ENCODE peak calls at places on chromosomes 2 and 18, in eight cellular contexts. One of them, this sample, is unnamed. For H3K4me1, the result is how much of the 10 kb centered on the place peaks cover.

GRCh38 chr2:214077727-214078126 is 333.1 kb upstream of the VWC2L start:
- DNase-seq in adrenal gland: no peak
- DNase-seq in right cardiac atrium: no peak
- DNase-seq in effector memory CD4-positive, alpha-beta T cell: no peak
- DNase-seq in GM23248: peak
- DNase-seq in endodermal cell: no peak
- DNase-seq in esophagus squamous epithelium: no peak
- DNase-seq in esophagus muscularis mucosa: no peak
- DNase-seq in this sample: no peak

GRCh38 chr2:73821227-73821626 is 7.5 kb upstream of the STAMBP start:
- DNase-seq in adrenal gland: no peak
- DNase-seq in right cardiac atrium: no peak
- DNase-seq in effector memory CD4-positive, alpha-beta T cell: no peak
- DNase-seq in GM23248: no peak
- DNase-seq in endodermal cell: no peak
- DNase-seq in esophagus squamous epithelium: no peak
- DNase-seq in esophagus muscularis mucosa: no peak
- DNase-seq in this sample: no peak

GRCh38 chr2:40760071-40760666 is 308.3 kb upstream of the SLC8A1 start:
- DNase-seq in adrenal gland: no peak
- DNase-seq in right cardiac atrium: peak
- DNase-seq in effector memory CD4-positive, alpha-beta T cell: no peak
- DNase-seq in GM23248: peak
- DNase-seq in endodermal cell: peak
- DNase-seq in esophagus squamous epithelium: no peak
- DNase-seq in esophagus muscularis mucosa: no peak
- DNase-seq in this sample: no peak

GRCh38 chr2:69997296-69998184 is 36.1 kb upstream of the ASPRV1 start:
- DNase-seq in adrenal gland: peak
- DNase-seq in right cardiac atrium: no peak
- DNase-seq in effector memory CD4-positive, alpha-beta T cell: no peak
- DNase-seq in GM23248: peak
- DNase-seq in endodermal cell: peak
- DNase-seq in esophagus squamous epithelium: no peak
- DNase-seq in esophagus muscularis mucosa: no peak
- DNase-seq in this sample: no peak

GRCh38 chr18:28189400-28190239 is 12.7 kb upstream of the CDH2 start:
- DNase-seq in adrenal gland: peak
- DNase-seq in right cardiac atrium: no peak
- DNase-seq in effector memory CD4-positive, alpha-beta T cell: no peak
- DNase-seq in GM23248: peak
- DNase-seq in endodermal cell: peak
- DNase-seq in esophagus squamous epithelium: no peak
- DNase-seq in esophagus muscularis mucosa: no peak
- DNase-seq in this sample: no peak

GRCh38 chr18:5958822-5959221 is 63.5 kb upstream of the TMEM200C start:
- DNase-seq in adrenal gland: no peak
- DNase-seq in right cardiac atrium: no peak
- DNase-seq in effector memory CD4-positive, alpha-beta T cell: no peak
- DNase-seq in GM23248: no peak
- DNase-seq in endodermal cell: no peak
- DNase-seq in esophagus squamous epithelium: no peak
- DNase-seq in esophagus muscularis mucosa: no peak
- DNase-seq in this sample: no peak

GRCh38 chr2:159457589-159457988 is 158.8 kb downstream of the BAZ2B start:
- DNase-seq in adrenal gland: no peak
- DNase-seq in right cardiac atrium: no peak
- DNase-seq in effector memory CD4-positive, alpha-beta T cell: no peak
- DNase-seq in GM23248: no peak
- DNase-seq in endodermal cell: no peak
- DNase-seq in esophagus squamous epithelium: no peak
- DNase-seq in esophagus muscularis mucosa: no peak
- DNase-seq in this sample: no peak

GRCh38 chr2:201122276-201122675 is 6.3 kb downstream of the CFLAR start:
- DNase-seq in adrenal gland: no peak
- DNase-seq in right cardiac atrium: no peak
- DNase-seq in effector memory CD4-positive, alpha-beta T cell: no peak
- DNase-seq in GM23248: peak
- DNase-seq in endodermal cell: no peak
- DNase-seq in esophagus squamous epithelium: no peak
- DNase-seq in esophagus muscularis mucosa: no peak
- DNase-seq in this sample: no peak

GRCh38 chr2:69973335-69973735 is 11.9 kb upstream of the ASPRV1 start:
- DNase-seq in adrenal gland: no peak
- DNase-seq in right cardiac atrium: no peak
- DNase-seq in effector memory CD4-positive, alpha-beta T cell: no peak
- DNase-seq in GM23248: peak
- DNase-seq in endodermal cell: no peak
- DNase-seq in esophagus squamous epithelium: no peak
- DNase-seq in esophagus muscularis mucosa: no peak
- DNase-seq in this sample: no peak

GRCh38 chr2:46364797-46365457 is 67.7 kb downstream of the EPAS1 start:
- DNase-seq in adrenal gland: no peak
- DNase-seq in right cardiac atrium: no peak
- DNase-seq in effector memory CD4-positive, alpha-beta T cell: no peak
- DNase-seq in GM23248: peak
- DNase-seq in endodermal cell: peak
- DNase-seq in esophagus squamous epithelium: no peak
- DNase-seq in esophagus muscularis mucosa: no peak
- DNase-seq in this sample: no peak

GRCh38 chr2:88129313-88129959 is 1.6 kb upstream of the FABP1 start:
- DNase-seq in adrenal gland: no peak
- DNase-seq in right cardiac atrium: no peak
- DNase-seq in effector memory CD4-positive, alpha-beta T cell: no peak
- DNase-seq in GM23248: no peak
- DNase-seq in endodermal cell: no peak
- DNase-seq in esophagus squamous epithelium: no peak
- DNase-seq in esophagus muscularis mucosa: peak
- DNase-seq in this sample: no peak
- H3K27ac ChIP-seq in adrenal gland: no peak
- H3K27ac ChIP-seq in right cardiac atrium: no peak
- H3K27ac ChIP-seq in effector memory CD4-positive, alpha-beta T cell: no peak
- H3K27ac ChIP-seq in GM23248: no peak
- H3K27ac ChIP-seq in endodermal cell: no peak
- H3K27ac ChIP-seq in esophagus squamous epithelium: no peak
- H3K27ac ChIP-seq in esophagus muscularis mucosa: no peak
- H3K27ac ChIP-seq in this sample: peak

GRCh38 chr2:164498841-164499240 is 122.4 kb downstream of the GRB14 start:
- DNase-seq in adrenal gland: no peak
- DNase-seq in right cardiac atrium: no peak
- DNase-seq in effector memory CD4-positive, alpha-beta T cell: no peak
- DNase-seq in GM23248: no peak
- DNase-seq in endodermal cell: no peak
- DNase-seq in esophagus squamous epithelium: no peak
- DNase-seq in esophagus muscularis mucosa: no peak
- DNase-seq in this sample: no peak

GRCh38 chr2:164495491-164496223 is 125.6 kb downstream of the GRB14 start:
- DNase-seq in adrenal gland: no peak
- DNase-seq in right cardiac atrium: no peak
- DNase-seq in effector memory CD4-positive, alpha-beta T cell: no peak
- DNase-seq in GM23248: peak
- DNase-seq in endodermal cell: peak
- DNase-seq in esophagus squamous epithelium: no peak
- DNase-seq in esophagus muscularis mucosa: no peak
- DNase-seq in this sample: no peak

GRCh38 chr2:164496881-164497280 is 124.4 kb downstream of the GRB14 start:
- DNase-seq in adrenal gland: no peak
- DNase-seq in right cardiac atrium: no peak
- DNase-seq in effector memory CD4-positive, alpha-beta T cell: no peak
- DNase-seq in GM23248: no peak
- DNase-seq in endodermal cell: no peak
- DNase-seq in esophagus squamous epithelium: no peak
- DNase-seq in esophagus muscularis mucosa: no peak
- DNase-seq in this sample: no peak

GRCh38 chr2:164496421-164496820 is 124.9 kb downstream of the GRB14 start:
- DNase-seq in adrenal gland: no peak
- DNase-seq in right cardiac atrium: no peak
- DNase-seq in effector memory CD4-positive, alpha-beta T cell: no peak
- DNase-seq in GM23248: no peak
- DNase-seq in endodermal cell: no peak
- DNase-seq in esophagus squamous epithelium: no peak
- DNase-seq in esophagus muscularis mucosa: no peak
- DNase-seq in this sample: no peak
- H3K4me1 ChIP-seq in adrenal gland: under half
- H3K4me1 ChIP-seq in right cardiac atrium: under half
- H3K4me1 ChIP-seq in effector memory CD4-positive, alpha-beta T cell: under half
- H3K4me1 ChIP-seq in GM23248: under half
- H3K4me1 ChIP-seq in endodermal cell: under half
- H3K4me1 ChIP-seq in esophagus squamous epithelium: under half
- H3K4me1 ChIP-seq in esophagus muscularis mucosa: under half
- H3K4me1 ChIP-seq in this sample: under half

GRCh38 chr2:37911296-37911888 is 13.7 kb upstream of the RMDN2 start:
- DNase-seq in adrenal gland: no peak
- DNase-seq in right cardiac atrium: no peak
- DNase-seq in effector memory CD4-positive, alpha-beta T cell: no peak
- DNase-seq in GM23248: no peak
- DNase-seq in endodermal cell: no peak
- DNase-seq in esophagus squamous epithelium: no peak
- DNase-seq in esophagus muscularis mucosa: no peak
- DNase-seq in this sample: no peak

GRCh38 chr2:37914340-37914739 is 10.7 kb upstream of the RMDN2 start:
- DNase-seq in adrenal gland: no peak
- DNase-seq in right cardiac atrium: no peak
- DNase-seq in effector memory CD4-positive, alpha-beta T cell: no peak
- DNase-seq in GM23248: no peak
- DNase-seq in endodermal cell: no peak
- DNase-seq in esophagus squamous epithelium: no peak
- DNase-seq in esophagus muscularis mucosa: no peak
- DNase-seq in this sample: no peak

GRCh38 chr2:37907480-37908070 is 17.5 kb upstream of the RMDN2 start:
- DNase-seq in adrenal gland: no peak
- DNase-seq in right cardiac atrium: no peak
- DNase-seq in effector memory CD4-positive, alpha-beta T cell: no peak
- DNase-seq in GM23248: no peak
- DNase-seq in endodermal cell: no peak
- DNase-seq in esophagus squamous epithelium: no peak
- DNase-seq in esophagus muscularis mucosa: no peak
- DNase-seq in this sample: no peak

GRCh38 chr2:37915773-37916172 is 9.3 kb upstream of the RMDN2 start:
- DNase-seq in adrenal gland: no peak
- DNase-seq in right cardiac atrium: no peak
- DNase-seq in effector memory CD4-positive, alpha-beta T cell: no peak
- DNase-seq in GM23248: no peak
- DNase-seq in endodermal cell: no peak
- DNase-seq in esophagus squamous epithelium: no peak
- DNase-seq in esophagus muscularis mucosa: no peak
- DNase-seq in this sample: no peak

GRCh38 chr2:37912056-37912455 is 13.0 kb upstream of the RMDN2 start:
- DNase-seq in adrenal gland: no peak
- DNase-seq in right cardiac atrium: no peak
- DNase-seq in effector memory CD4-positive, alpha-beta T cell: no peak
- DNase-seq in GM23248: peak
- DNase-seq in endodermal cell: no peak
- DNase-seq in esophagus squamous epithelium: no peak
- DNase-seq in esophagus muscularis mucosa: no peak
- DNase-seq in this sample: no peak
- H3K27ac ChIP-seq in adrenal gland: no peak
- H3K27ac ChIP-seq in right cardiac atrium: no peak
- H3K27ac ChIP-seq in effector memory CD4-positive, alpha-beta T cell: no peak
- H3K27ac ChIP-seq in GM23248: no peak
- H3K27ac ChIP-seq in endodermal cell: no peak
- H3K27ac ChIP-seq in esophagus squamous epithelium: no peak
- H3K27ac ChIP-seq in esophagus muscularis mucosa: no peak
- H3K27ac ChIP-seq in this sample: no peak

GRCh38 chr2:66438498-66439290 is 3.8 kb downstream of the MEIS1 start:
- DNase-seq in adrenal gland: no peak
- DNase-seq in right cardiac atrium: no peak
- DNase-seq in effector memory CD4-positive, alpha-beta T cell: no peak
- DNase-seq in GM23248: peak
- DNase-seq in endodermal cell: no peak
- DNase-seq in esophagus squamous epithelium: no peak
- DNase-seq in esophagus muscularis mucosa: no peak
- DNase-seq in this sample: no peak

GRCh38 chr2:66436546-66436945 is 1.6 kb downstream of the MEIS1 start:
- DNase-seq in adrenal gland: no peak
- DNase-seq in right cardiac atrium: no peak
- DNase-seq in effector memory CD4-positive, alpha-beta T cell: no peak
- DNase-seq in GM23248: peak
- DNase-seq in endodermal cell: no peak
- DNase-seq in esophagus squamous epithelium: no peak
- DNase-seq in esophagus muscularis mucosa: no peak
- DNase-seq in this sample: no peak

GRCh38 chr2:66437055-66437454 is 2.1 kb downstream of the MEIS1 start:
- DNase-seq in adrenal gland: no peak
- DNase-seq in right cardiac atrium: no peak
- DNase-seq in effector memory CD4-positive, alpha-beta T cell: no peak
- DNase-seq in GM23248: peak
- DNase-seq in endodermal cell: no peak
- DNase-seq in esophagus squamous epithelium: no peak
- DNase-seq in esophagus muscularis mucosa: no peak
- DNase-seq in this sample: no peak

GRCh38 chr2:66439291-66440010 is 4.5 kb downstream of the MEIS1 start:
- DNase-seq in adrenal gland: no peak
- DNase-seq in right cardiac atrium: peak
- DNase-seq in effector memory CD4-positive, alpha-beta T cell: no peak
- DNase-seq in GM23248: peak
- DNase-seq in endodermal cell: peak
- DNase-seq in esophagus squamous epithelium: no peak
- DNase-seq in esophagus muscularis mucosa: no peak
- DNase-seq in this sample: peak

DNA sequence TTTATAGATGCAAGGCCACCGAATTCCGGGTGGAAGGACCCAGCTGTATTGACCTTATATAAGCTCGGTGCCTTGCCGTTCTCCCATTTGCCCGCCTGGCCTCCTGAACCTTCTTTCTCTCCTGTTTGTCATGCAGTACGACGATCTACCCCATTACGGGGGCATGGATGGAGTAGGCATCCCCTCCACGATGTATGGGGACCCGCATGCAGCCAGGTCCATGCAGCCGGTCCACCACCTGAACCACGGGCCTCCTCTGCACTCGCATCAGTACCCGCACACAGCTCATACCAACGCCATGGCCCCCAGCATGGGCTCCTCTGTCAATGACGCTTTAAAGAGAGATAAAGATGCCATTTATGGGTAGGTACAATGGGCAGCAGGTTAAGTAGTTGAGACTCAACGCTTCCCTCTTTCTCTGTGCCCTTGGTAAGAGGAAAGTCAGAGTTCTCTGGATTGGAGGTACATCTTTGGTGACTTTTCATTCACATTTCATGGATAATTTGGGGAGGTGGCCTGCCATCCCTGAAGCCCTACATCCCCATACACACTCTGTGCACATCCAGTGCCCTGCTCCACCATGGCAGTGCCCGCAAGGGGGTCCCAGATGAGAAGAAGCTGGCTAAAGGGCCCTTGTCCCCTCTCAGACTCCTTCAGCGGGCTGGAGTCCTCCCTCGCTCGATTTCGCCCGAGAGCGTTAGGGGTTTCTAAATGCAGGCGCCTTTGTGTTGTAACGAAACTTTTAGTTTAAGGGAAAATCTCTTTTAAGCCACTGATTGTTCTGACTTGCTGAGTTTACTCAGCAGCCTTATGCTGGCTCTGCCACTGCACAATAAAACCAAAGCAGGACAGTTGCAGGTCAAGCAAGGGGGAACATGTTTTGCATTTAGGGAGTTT is 2.9 kb downstream of the MEIS1 start:
- DNase-seq in adrenal gland: no peak
- DNase-seq in right cardiac atrium: peak
- DNase-seq in effector memory CD4-positive, alpha-beta T cell: no peak
- DNase-seq in GM23248: peak
- DNase-seq in endodermal cell: peak
- DNase-seq in esophagus squamous epithelium: no peak
- DNase-seq in esophagus muscularis mucosa: no peak
- DNase-seq in this sample: peak
- H3K4me1 ChIP-seq in adrenal gland: under half
- H3K4me1 ChIP-seq in right cardiac atrium: under half
- H3K4me1 ChIP-seq in effector memory CD4-positive, alpha-beta T cell: under half
- H3K4me1 ChIP-seq in GM23248: under half
- H3K4me1 ChIP-seq in endodermal cell: under half
- H3K4me1 ChIP-seq in esophagus squamous epithelium: under half
- H3K4me1 ChIP-seq in esophagus muscularis mucosa: under half
- H3K4me1 ChIP-seq in this sample: under half